ENCODE peak calls at places on chromosomes 1 and 21, in nine cellular contexts. G, X, H, A, F, P, O, R and C are unnamed samples.

GRCh38 chr1:156124557-156125483 is 10.3 kb downstream of the LMNA start:
- DNase-seq in G (peak; percentile 78), X (peak; percentile 78), H (no peak), A (no peak), F (no peak), P (no peak), O (no peak), R (no peak), C (peak; percentile 81)

GRCh38 chr1:103211073-103211472 is 102.8 kb upstream of the COL11A1 start:
- DNase-seq in G (no peak), X (no peak), H (no peak), A (no peak), F (no peak), P (no peak), O (peak; percentile 47), R (no peak), C (no peak)

GRCh38 chr1:101236546-101237228 is at the start of gene S1PR1:
- DNase-seq in G (peak; percentile 45), X (no peak), H (no peak), A (no peak), F (peak; percentile 73), P (peak; percentile 73), O (peak; percentile 85), R (peak; percentile 39), C (peak; percentile 70)

GRCh38 chr1:92739669-92740524 is 45.0 kb downstream of the EVI5 start:
- DNase-seq in G (no peak), X (no peak), H (no peak), A (no peak), F (no peak), P (no peak), O (no peak), R (no peak), C (no peak)

GRCh38 chr1:182668633-182669032 is 15.8 kb downstream of the RGS8 start:
- DNase-seq in G (no peak), X (no peak), H (no peak), A (no peak), F (no peak), P (no peak), O (no peak), R (no peak), C (no peak)

GRCh38 chr21:32209580-32209979 is 69.3 kb downstream of the MIS18A start:
- DNase-seq in G (no peak), X (no peak), H (no peak), A (no peak), F (no peak), P (no peak), O (no peak), R (no peak), C (no peak)

GRCh38 chr1:154014154-154014910 is 23.8 kb downstream of the RPS27 start:
- DNase-seq in G (peak; percentile 18), X (no peak), H (no peak), A (peak; percentile 36), F (no peak), P (no peak), O (peak; percentile 81), R (no peak), C (no peak)

GRCh38 chr1:22825790-22826189 is 115.2 kb downstream of the EPHB2 start:
- DNase-seq in G (no peak), X (no peak), H (no peak), A (no peak), F (no peak), P (no peak), O (no peak), R (no peak), C (no peak)

GRCh38 chr1:63698001-63698838 is 75.6 kb upstream of the ROR1 start:
- DNase-seq in G (peak; percentile 78), X (peak; percentile 51), H (no peak), A (no peak), F (no peak), P (no peak), O (no peak), R (no peak), C (no peak)

GRCh38 chr1:23592209-23592905 is 33.1 kb upstream of the ID3 start:
- DNase-seq in G (no peak), X (no peak), H (peak; percentile 83), A (no peak), F (no peak), P (no peak), O (no peak), R (peak; percentile 92), C (no peak)

GRCh38 chr1:55070765-55071164 is 31.4 kb downstream of the PCSK9 start:
- DNase-seq in G (no peak), X (no peak), H (no peak), A (no peak), F (no peak), P (no peak), O (no peak), R (no peak), C (no peak)

GRCh38 chr1:117815926-117816325 is 113.5 kb downstream of the GDAP2 start:
- DNase-seq in G (no peak), X (no peak), H (peak; percentile 6), A (no peak), F (no peak), P (no peak), O (no peak), R (no peak), C (no peak)

GRCh38 chr1:39970274-39970673 is 15.3 kb downstream of the MFSD2A start:
- DNase-seq in G (no peak), X (no peak), H (no peak), A (no peak), F (no peak), P (no peak), O (no peak), R (no peak), C (no peak)

GRCh38 chr1:8314346-8315280 is 3.3 kb upstream of the SLC45A1 start:
- DNase-seq in G (peak; percentile 76), X (peak; percentile 82), H (peak; percentile 39), A (peak; percentile 47), F (peak; percentile 32), P (peak; percentile 26), O (peak; percentile 76), R (peak; percentile 62), C (peak; percentile 34)

GRCh38 chr1:146007048-146007784 is 10.8 kb upstream of the TXNIP start:
- DNase-seq in G (peak; percentile 73), X (peak; percentile 72), H (peak; percentile 94), A (no peak), F (peak; percentile 49), P (peak; percentile 51), O (peak; percentile 78), R (peak; percentile 82), C (peak; percentile 72)

GRCh38 chr1:114215426-114215825 is 61.8 kb upstream of the SYT6 start:
- DNase-seq in G (no peak), X (no peak), H (no peak), A (no peak), F (no peak), P (no peak), O (no peak), R (no peak), C (no peak)

GRCh38 chr1:220170836-220171526 is 77.0 kb downstream of the IARS2 start:
- DNase-seq in G (no peak), X (no peak), H (no peak), A (no peak), F (no peak), P (no peak), O (peak; percentile 45), R (no peak), C (no peak)

GRCh38 chr1:116179886-116180474 is 68.8 kb downstream of the MAB21L3 start:
- DNase-seq in G (no peak), X (no peak), H (no peak), A (no peak), F (no peak), P (no peak), O (no peak), R (no peak), C (no peak)

GRCh38 chr1:87077959-87078673 is 163.7 kb downstream of the HS2ST1 start:
- DNase-seq in G (no peak), X (no peak), H (no peak), A (no peak), F (no peak), P (no peak), O (no peak), R (no peak), C (no peak)

GRCh38 chr1:208240698-208241355 is 3.4 kb downstream of the PLXNA2 start:
- DNase-seq in G (no peak), X (no peak), H (no peak), A (no peak), F (no peak), P (no peak), O (no peak), R (no peak), C (no peak)

GRCh38 chr1:41678141-41678878 is 193.8 kb upstream of the EDN2 start:
- DNase-seq in G (peak; percentile 86), X (no peak), H (no peak), A (no peak), F (no peak), P (no peak), O (peak; percentile 83), R (no peak), C (no peak)

GRCh38 chr1:23913212-23913880 is at the start of gene CNR2:
- DNase-seq in G (no peak), X (no peak), H (peak; percentile 92), A (no peak), F (no peak), P (no peak), O (no peak), R (no peak), C (no peak)

GRCh38 chr1:240965581-240966091 is 353.7 kb upstream of the GREM2 start:
- DNase-seq in G (no peak), X (peak; percentile 32), H (no peak), A (no peak), F (no peak), P (no peak), O (peak; percentile 31), R (no peak), C (no peak)

GRCh38 chr1:230381564-230381963 is 44.6 kb downstream of the PGBD5 start:
- DNase-seq in G (no peak), X (no peak), H (no peak), A (no peak), F (no peak), P (no peak), O (no peak), R (no peak), C (no peak)

GRCh38 chr1:25996966-25997758 is 701 bp downstream of the PAFAH2 start:
- DNase-seq in G (peak; percentile 60), X (no peak), H (peak; percentile 76), A (peak; percentile 56), F (no peak), P (no peak), O (peak; percentile 69), R (no peak), C (no peak)

GRCh38 chr1:116356673-116357072 is 16.4 kb upstream of the ATP1A1 start:
- DNase-seq in G (peak; percentile 49), X (no peak), H (no peak), A (no peak), F (no peak), P (no peak), O (peak; percentile 67), R (no peak), C (no peak)